ENCODE peak calls at places on chromosomes 11 and 22, in four cellular contexts. E, R, P and D are unnamed samples.

GRCh38 chr22:29331658-29332300 is 16.3 kb upstream of the RASL10A start:
- DNase-seq in E (no peak), R (no peak), P (peak), D (no peak)

GRCh38 chr11:61834278-61835004 is 6.3 kb downstream of the FADS2 start:
- DNase-seq in R (peak), E (no peak), P (peak), D (no peak)

GRCh38 chr22:37379716-37380115 is 47.6 kb downstream of the ELFN2 start:
- DNase-seq in R (no peak), P (no peak), E (no peak), D (no peak)

GRCh38 chr11:8002676-8003075 is 15.5 kb downstream of the EIF3F start:
- DNase-seq in E (no peak), R (no peak), P (no peak), D (no peak)

GRCh38 chr22:27210111-27210739 is 552.8 kb downstream of the MIAT start:
- DNase-seq in P (no peak), R (no peak), E (no peak), D (no peak)

GRCh38 chr11:61193596-61193995 is 9.7 kb upstream of the PGA3 start:
- DNase-seq in P (no peak), R (no peak), E (no peak), D (no peak)

GRCh38 chr11:71504526-71504925 is 22.5 kb upstream of the KRTAP5-7 start:
- DNase-seq in P (no peak), E (peak), R (no peak), D (peak)

GRCh38 chr11:118663929-118664328 is 15.5 kb downstream of the TREH start:
- DNase-seq in R (no peak), E (no peak), P (no peak), D (no peak)

GRCh38 chr22:27220349-27220748 is 563.0 kb downstream of the MIAT start:
- DNase-seq in E (no peak), P (peak), R (no peak), D (no peak)

GRCh38 chr11:110759972-110760381 is 47.7 kb upstream of the ARHGAP20 start:
- DNase-seq in R (no peak), P (peak), E (no peak), D (no peak)

GRCh38 chr11:45590743-45591142 is 74.7 kb downstream of the CHST1 start:
- DNase-seq in E (no peak), P (no peak), R (no peak), D (no peak)

GRCh38 chr22:33779243-33779642 is 141.0 kb downstream of the LARGE1 start:
- DNase-seq in E (no peak), R (no peak), P (no peak), D (no peak)

GRCh38 chr22:45317551-45318167 is 7.9 kb downstream of the FAM118A start:
- DNase-seq in P (peak), E (no peak), R (no peak), D (peak)

GRCh38 chr11:117490019-117490679 is 162.5 kb downstream of the CEP164 start:
- DNase-seq in E (no peak), R (no peak), P (no peak), D (no peak)

GRCh38 chr11:96016978-96017502 is 93.1 kb upstream of the MTMR2 start:
- DNase-seq in R (no peak), E (no peak), P (no peak), D (no peak)

GRCh38 chr11:134224710-134225662 is 515 bp downstream of the VPS26B start:
- DNase-seq in R (peak), E (peak), P (peak), D (peak)

GRCh38 chr11:74570266-74571061 is 21.9 kb upstream of the POLD3 start:
- DNase-seq in R (no peak), E (no peak), P (peak), D (no peak)

GRCh38 chr22:43402128-43402527 is 9.7 kb upstream of the MPPED1 start:
- DNase-seq in P (no peak), R (no peak), E (no peak), D (no peak)

GRCh38 chr22:46143491-46144147 is 6.7 kb upstream of the PPARA start:
- DNase-seq in P (no peak), R (no peak), E (no peak), D (no peak)

GRCh38 chr22:32106930-32107329 is 52.2 kb downstream of the C22orf42 start:
- DNase-seq in E (no peak), R (no peak), P (peak), D (no peak)

GRCh38 chr11:95378106-95378505 is 147.1 kb upstream of the SESN3 start:
- DNase-seq in P (no peak), E (no peak), R (no peak), D (no peak)

GRCh38 chr11:128738942-128739341 is 45.1 kb downstream of the FLI1 start:
- DNase-seq in R (no peak), P (no peak), E (no peak), D (peak)

GRCh38 chr11:128739589-128739988 is 45.7 kb downstream of the FLI1 start:
- DNase-seq in R (no peak), E (no peak), P (no peak), D (no peak)

GRCh38 chr11:128741511-128741910 is 47.6 kb downstream of the FLI1 start:
- DNase-seq in E (no peak), P (no peak), R (no peak), D (no peak)

GRCh38 chr11:128745296-128746183 is 51.7 kb downstream of the FLI1 start:
- DNase-seq in E (no peak), P (peak), R (no peak), D (no peak)

GRCh38 chr11:128741928-128742327 is 48.1 kb downstream of the FLI1 start:
- DNase-seq in P (no peak), R (no peak), E (no peak), D (no peak)
- H3K4me3 ChIP-seq in P (no peak), R (no peak), E (no peak), D (no peak)

DNA sequence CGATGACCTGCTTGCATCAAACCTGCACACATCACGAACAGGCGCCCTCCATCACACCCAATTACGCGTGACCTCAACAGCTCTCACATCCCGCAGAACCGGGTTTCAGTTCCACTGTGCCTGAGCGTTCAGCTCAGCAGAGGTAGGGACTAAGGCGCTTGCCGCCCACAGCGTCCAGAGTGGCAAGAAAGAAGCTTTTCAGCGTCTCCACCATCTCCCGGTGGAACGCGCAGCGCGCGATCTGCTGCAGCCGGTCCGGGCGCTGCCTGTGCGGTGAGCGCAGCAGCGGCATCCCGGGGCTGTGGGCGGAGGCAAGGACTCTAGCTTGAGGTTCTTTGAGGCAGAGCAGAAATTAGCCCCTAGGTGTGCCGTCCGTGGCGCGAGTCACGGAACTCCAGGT is 1.5 kb upstream of the CALCA start:
- DNase-seq in E (peak), R (peak), P (peak), D (peak)
- H3K4me3 ChIP-seq in E (no peak), R (peak), P (no peak), D (peak)

DNA sequence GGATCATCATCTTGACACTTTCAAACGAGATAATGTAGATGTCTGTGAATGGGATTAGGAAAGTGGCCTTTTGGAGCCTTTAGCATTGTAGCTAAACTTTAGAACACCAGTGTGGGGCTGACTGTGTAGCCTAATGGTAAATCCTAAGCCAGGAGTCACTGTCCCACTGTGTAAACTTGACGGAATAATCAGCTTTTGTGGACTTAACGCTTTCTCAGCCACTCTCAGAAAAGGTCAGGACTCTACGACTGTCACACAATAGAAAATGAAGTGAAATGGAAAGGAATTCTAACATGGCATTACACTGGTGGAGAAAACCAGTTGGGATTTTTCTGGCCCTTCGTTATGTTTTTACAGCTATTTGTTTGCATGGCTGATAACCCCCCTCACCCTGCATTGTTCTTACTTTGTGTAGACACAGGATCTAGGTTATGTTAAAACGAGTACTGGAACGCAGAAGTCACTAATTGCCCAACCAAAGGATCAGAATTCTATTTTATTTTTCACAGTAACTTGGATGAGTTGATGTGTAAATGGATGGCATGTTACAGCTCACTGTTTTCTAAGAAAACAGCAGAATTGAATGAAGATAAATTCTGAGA is 22.0 kb upstream of the GRAMD1B start:
- DNase-seq in R (no peak), P (no peak), E (no peak), D (no peak)
- H3K4me3 ChIP-seq in R (no peak), P (no peak), E (no peak), D (no peak)

GRCh38 chr22:39408173-39408572 is 8.6 kb downstream of the TAB1 start:
- DNase-seq in R (no peak), P (no peak), E (no peak), D (no peak)

GRCh38 chr22:39408807-39409206 is 9.2 kb downstream of the TAB1 start:
- DNase-seq in E (no peak), R (no peak), P (no peak), D (no peak)

GRCh38 chr22:39409630-39410029 is 10.1 kb downstream of the TAB1 start:
- DNase-seq in P (no peak), E (no peak), R (no peak), D (no peak)

GRCh38 chr22:39401301-39401631 is 1.7 kb downstream of the TAB1 start:
- DNase-seq in E (no peak), R (no peak), P (no peak), D (no peak)

GRCh38 chr22:39405346-39406085 is 5.9 kb downstream of the TAB1 start:
- DNase-seq in P (peak), R (no peak), E (no peak), D (no peak)
- H3K4me3 ChIP-seq in P (peak), R (no peak), E (no peak), D (no peak)

DNA sequence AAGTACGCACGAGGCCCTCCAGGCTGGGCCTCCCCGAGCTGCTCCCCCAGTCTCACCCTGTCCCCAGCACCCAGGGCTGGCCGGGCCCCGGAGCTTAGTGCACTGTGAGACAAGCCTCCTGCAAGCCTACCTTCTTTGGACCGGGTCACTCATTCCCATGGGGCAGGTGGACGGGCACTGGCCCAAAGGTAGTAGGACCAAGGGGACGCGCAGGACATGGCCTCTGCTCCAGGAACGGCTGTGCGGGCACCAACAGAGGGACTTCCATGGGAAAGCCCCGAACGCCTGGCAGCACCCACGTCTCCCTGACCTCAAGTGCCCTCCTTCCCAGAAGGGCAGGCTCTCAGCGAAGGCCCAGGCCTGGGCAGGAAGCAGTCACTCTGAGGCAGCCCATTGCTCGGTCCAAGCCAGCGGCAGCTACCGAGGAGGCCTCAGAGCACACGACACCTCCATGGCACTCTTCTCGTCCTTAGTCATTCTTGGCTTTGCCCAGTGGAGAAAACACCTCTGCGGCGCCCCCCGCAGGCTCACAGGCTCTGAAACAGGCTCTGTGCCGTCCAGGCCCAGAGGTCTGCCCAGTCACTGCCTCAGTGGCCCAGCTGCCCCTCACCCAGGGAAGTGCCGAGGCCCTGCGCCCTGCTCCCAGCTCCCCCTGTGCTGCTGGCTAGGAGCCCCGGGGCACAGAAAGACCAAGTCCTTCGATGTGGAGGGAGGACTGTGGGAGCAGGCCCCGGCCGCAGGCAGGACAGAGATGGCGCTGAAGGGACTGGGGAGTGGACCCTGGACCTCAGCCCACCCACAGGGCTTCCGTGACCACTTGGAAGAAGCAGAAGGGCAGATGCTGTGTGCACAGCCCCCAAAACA is 3.8 kb downstream of the MOB2 start:
- DNase-seq in P (no peak), E (peak), R (no peak), D (no peak)
- H3K4me3 ChIP-seq in P (no peak), E (no peak), R (no peak), D (no peak)

GRCh38 chr11:67440229-67441081 is 2.8 kb downstream of the CORO1B start:
- DNase-seq in E (no peak), P (no peak), R (no peak), D (no peak)

GRCh38 chr11:67439321-67440228 is 2.1 kb upstream of the PTPRCAP start:
- DNase-seq in R (peak), E (no peak), P (peak), D (no peak)

GRCh38 chr11:67442504-67443398 is 525 bp downstream of the CORO1B start:
- DNase-seq in R (no peak), E (no peak), P (peak), D (no peak)

GRCh38 chr11:67441082-67441683 is 2.1 kb downstream of the CORO1B start:
- DNase-seq in E (no peak), R (no peak), P (no peak), D (peak)

DNA sequence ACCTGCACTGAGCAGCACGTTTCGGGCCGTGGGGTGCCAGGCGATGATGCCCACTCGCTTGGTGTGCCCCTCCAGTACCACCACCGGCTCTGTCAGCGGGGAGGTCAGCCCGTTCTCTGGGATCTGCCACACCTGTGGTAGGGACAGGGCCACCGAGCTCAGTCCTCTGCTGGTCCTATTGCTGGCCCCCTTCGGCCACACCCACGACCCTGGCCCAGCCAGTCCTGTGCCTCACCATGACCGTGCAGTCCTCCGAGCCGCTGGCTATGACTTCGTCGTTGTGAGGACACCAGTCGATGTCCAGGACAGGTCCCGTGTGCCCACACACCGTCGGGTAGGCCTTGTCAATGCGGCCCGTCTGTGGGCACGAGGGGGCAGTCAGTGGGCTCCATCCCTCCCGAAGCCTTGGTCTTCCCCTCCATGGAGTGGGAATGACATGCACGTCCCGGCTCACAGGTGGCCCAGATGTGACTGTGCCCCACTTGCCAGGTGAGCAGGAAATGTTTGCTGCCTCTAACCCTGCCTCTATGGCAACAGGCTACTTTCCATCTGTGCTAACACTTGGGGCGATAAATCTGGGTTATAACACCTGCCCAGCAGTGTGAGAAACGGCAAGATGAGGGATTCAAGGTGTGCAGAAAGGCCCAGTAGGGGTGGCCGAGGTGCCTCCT is 1.4 kb downstream of the CORO1B start:
- DNase-seq in R (no peak), E (no peak), P (no peak), D (no peak)
- H3K4me3 ChIP-seq in R (no peak), E (no peak), P (peak), D (no peak)

DNA sequence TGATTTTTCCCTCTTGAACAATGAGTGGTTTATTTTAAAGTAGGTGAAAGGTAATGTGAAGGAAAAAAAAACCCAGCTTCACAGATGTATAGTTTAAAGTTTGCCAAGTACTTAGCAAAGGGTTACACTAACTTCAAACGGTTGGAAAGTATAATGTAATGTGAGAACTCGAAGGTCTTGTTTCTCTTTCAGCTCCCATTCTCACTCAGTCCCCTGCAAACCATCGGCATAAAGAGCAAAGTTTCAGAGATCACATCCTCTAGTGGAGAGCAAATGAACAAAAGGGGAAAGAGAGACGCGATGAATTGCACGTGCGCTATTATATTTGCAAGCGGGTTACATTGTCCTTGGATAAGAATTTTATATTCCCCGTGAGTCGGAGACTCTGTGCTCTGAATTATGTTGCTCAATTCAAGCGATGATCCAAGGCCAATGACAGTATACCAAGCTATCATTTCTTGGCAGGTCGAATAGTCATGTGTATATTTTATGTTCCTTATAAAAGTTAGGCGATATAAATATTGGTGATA is 37.6 kb upstream of the BIRC3 start:
- DNase-seq in R (no peak), P (peak), E (no peak), D (no peak)
- H3K4me3 ChIP-seq in R (no peak), P (no peak), E (peak), D (no peak)

GRCh38 chr22:50672041-50672440 is 582 bp upstream of the SHANK3 start:
- DNase-seq in R (no peak), E (no peak), P (no peak), D (no peak)
- H3K4me3 ChIP-seq in R (no peak), E (no peak), P (no peak), D (no peak)

GRCh38 chr11:1745701-1746320 is 4.6 kb downstream of the IFITM10 start:
- DNase-seq in R (no peak), E (no peak), P (no peak), D (no peak)

GRCh38 chr11:1746956-1747752 is 3.2 kb downstream of the IFITM10 start:
- DNase-seq in R (no peak), P (no peak), E (peak), D (no peak)

GRCh38 chr11:1747753-1748466 is 2.5 kb downstream of the IFITM10 start:
- DNase-seq in R (no peak), E (peak), P (peak), D (no peak)

GRCh38 chr11:1744879-1745700 is 5.3 kb downstream of the IFITM10 start:
- DNase-seq in P (no peak), R (no peak), E (peak), D (no peak)

DNA sequence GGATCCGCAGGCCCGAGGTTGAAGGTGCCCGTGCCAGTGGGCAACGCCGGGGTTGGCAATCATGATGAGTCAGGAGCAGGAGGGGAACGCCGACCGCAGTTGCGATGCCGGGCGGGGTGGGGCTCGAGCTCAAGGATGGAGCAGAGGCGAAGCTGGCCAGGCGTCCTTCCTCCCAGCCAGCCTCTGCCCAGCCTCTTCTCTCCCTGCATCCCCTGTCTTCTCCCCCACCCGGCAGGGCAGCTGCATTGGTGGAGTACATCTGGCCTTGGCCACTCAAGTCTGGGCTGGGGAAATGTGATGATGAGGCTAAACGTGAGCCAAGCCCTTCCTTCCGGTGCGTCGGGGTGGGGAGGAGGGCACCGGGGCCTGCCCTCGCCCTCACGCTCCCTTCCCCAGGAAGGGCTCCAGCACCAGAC is 3.9 kb downstream of the IFITM10 start:
- DNase-seq in R (no peak), P (no peak), E (peak), D (no peak)
- H3K4me3 ChIP-seq in R (no peak), P (no peak), E (no peak), D (no peak)